ENCODE peak calls at places on chromosomes 4 and X, in five cellular contexts. One of them, this sample, is unnamed.
A peak's percentile ranks its signal among the peaks of the same experiment; 100 is the strongest.

GRCh38 chrX:130539721-130540321 is 138.0 kb downstream of the RBMX2 start:
- DNase-seq in endodermal cell: peak; percentile 72
- DNase-seq in neural progenitor cell: peak; percentile 61
- DNase-seq in transverse colon: peak; percentile 34
- DNase-seq in CD4-positive, alpha-beta memory T cell: peak; percentile 21
- DNase-seq in this sample: peak; percentile 45

GRCh38 chrX:100928660-100929613 is at the start of gene XKRX:
- DNase-seq in endodermal cell: peak; percentile 91
- DNase-seq in neural progenitor cell: peak; percentile 62
- DNase-seq in transverse colon: peak; percentile 71
- DNase-seq in CD4-positive, alpha-beta memory T cell: peak; percentile 15
- DNase-seq in this sample: peak; percentile 21

GRCh38 chrX:109384569-109385174 is 97.2 kb downstream of the GUCY2F start:
- DNase-seq in endodermal cell: no peak
- DNase-seq in neural progenitor cell: peak; percentile 71
- DNase-seq in transverse colon: no peak
- DNase-seq in CD4-positive, alpha-beta memory T cell: no peak
- DNase-seq in this sample: peak; percentile 3

GRCh38 chr4:121256346-121256745 is 92.2 kb upstream of the TNIP3 start:
- DNase-seq in endodermal cell: no peak
- DNase-seq in neural progenitor cell: no peak
- DNase-seq in transverse colon: no peak
- DNase-seq in CD4-positive, alpha-beta memory T cell: peak; percentile 12
- DNase-seq in this sample: no peak

GRCh38 chr4:40763228-40763716 is 13.5 kb downstream of the NSUN7 start:
- DNase-seq in endodermal cell: no peak
- DNase-seq in neural progenitor cell: no peak
- DNase-seq in transverse colon: no peak
- DNase-seq in CD4-positive, alpha-beta memory T cell: no peak
- DNase-seq in this sample: no peak

GRCh38 chr4:76733380-76733779 is 164.6 kb downstream of the SOWAHB start:
- DNase-seq in endodermal cell: peak; percentile 77
- DNase-seq in neural progenitor cell: no peak
- DNase-seq in transverse colon: peak; percentile 52
- DNase-seq in CD4-positive, alpha-beta memory T cell: no peak
- DNase-seq in this sample: no peak

GRCh38 chrX:29299689-29300088 is 712.4 kb downstream of the IL1RAPL1 start:
- DNase-seq in endodermal cell: no peak
- DNase-seq in neural progenitor cell: no peak
- DNase-seq in transverse colon: no peak
- DNase-seq in CD4-positive, alpha-beta memory T cell: no peak
- DNase-seq in this sample: no peak

GRCh38 chr4:15376594-15376993 is 51.2 kb upstream of the C1QTNF7 start:
- DNase-seq in endodermal cell: no peak
- DNase-seq in neural progenitor cell: no peak
- DNase-seq in transverse colon: no peak
- DNase-seq in CD4-positive, alpha-beta memory T cell: no peak
- DNase-seq in this sample: no peak

GRCh38 chr4:139563515-139563914 is 7.5 kb upstream of the SETD7 start:
- DNase-seq in endodermal cell: no peak
- DNase-seq in neural progenitor cell: no peak
- DNase-seq in transverse colon: no peak
- DNase-seq in CD4-positive, alpha-beta memory T cell: no peak
- DNase-seq in this sample: no peak

GRCh38 chr4:13947921-13948320 is 320.4 kb upstream of the BOD1L1 start:
- DNase-seq in endodermal cell: no peak
- DNase-seq in neural progenitor cell: no peak
- DNase-seq in transverse colon: no peak
- DNase-seq in CD4-positive, alpha-beta memory T cell: no peak
- DNase-seq in this sample: no peak

GRCh38 chr4:41213563-41214157 is 682 bp downstream of the APBB2 start:
- DNase-seq in endodermal cell: no peak
- DNase-seq in neural progenitor cell: no peak
- DNase-seq in transverse colon: peak; percentile 30
- DNase-seq in CD4-positive, alpha-beta memory T cell: no peak
- DNase-seq in this sample: no peak

GRCh38 chrX:22922961-22923360 is 76.8 kb upstream of the DDX53 start:
- DNase-seq in endodermal cell: no peak
- DNase-seq in neural progenitor cell: no peak
- DNase-seq in transverse colon: no peak
- DNase-seq in CD4-positive, alpha-beta memory T cell: no peak
- DNase-seq in this sample: no peak

GRCh38 chr4:152408514-152409327 is 127.2 kb downstream of the FBXW7 start:
- DNase-seq in endodermal cell: no peak
- DNase-seq in neural progenitor cell: peak; percentile 63
- DNase-seq in transverse colon: no peak
- DNase-seq in CD4-positive, alpha-beta memory T cell: peak; percentile 38
- DNase-seq in this sample: no peak

GRCh38 chr4:18318682-18319410 is 297.3 kb upstream of the LCORL start:
- DNase-seq in endodermal cell: no peak
- DNase-seq in neural progenitor cell: peak; percentile 15
- DNase-seq in transverse colon: no peak
- DNase-seq in CD4-positive, alpha-beta memory T cell: no peak
- DNase-seq in this sample: peak; percentile 85

GRCh38 chr4:140884431-140885058 is 128.4 kb upstream of the TBC1D9 start:
- DNase-seq in endodermal cell: peak; percentile 87
- DNase-seq in neural progenitor cell: peak; percentile 89
- DNase-seq in transverse colon: peak; percentile 43
- DNase-seq in CD4-positive, alpha-beta memory T cell: no peak
- DNase-seq in this sample: peak; percentile 74

GRCh38 chrX:34859191-34859590 is 83.4 kb upstream of the FAM47B start:
- DNase-seq in endodermal cell: no peak
- DNase-seq in neural progenitor cell: no peak
- DNase-seq in transverse colon: no peak
- DNase-seq in CD4-positive, alpha-beta memory T cell: no peak
- DNase-seq in this sample: no peak

GRCh38 chrX:29762006-29762405 is 453.4 kb upstream of the MAGEB2 start:
- DNase-seq in endodermal cell: no peak
- DNase-seq in neural progenitor cell: peak; percentile 6
- DNase-seq in transverse colon: no peak
- DNase-seq in CD4-positive, alpha-beta memory T cell: no peak
- DNase-seq in this sample: no peak

GRCh38 chrX:69021561-69021960 is 143.7 kb downstream of the PJA1 start:
- DNase-seq in endodermal cell: peak; percentile 29
- DNase-seq in neural progenitor cell: no peak
- DNase-seq in transverse colon: no peak
- DNase-seq in CD4-positive, alpha-beta memory T cell: no peak
- DNase-seq in this sample: no peak

GRCh38 chrX:9486786-9487185 is 21.9 kb downstream of the TBL1X start:
- DNase-seq in endodermal cell: no peak
- DNase-seq in neural progenitor cell: no peak
- DNase-seq in transverse colon: no peak
- DNase-seq in CD4-positive, alpha-beta memory T cell: no peak
- DNase-seq in this sample: no peak

GRCh38 chr4:141244419-141244818 is 23.7 kb downstream of the ZNF330 start:
- DNase-seq in endodermal cell: no peak
- DNase-seq in neural progenitor cell: no peak
- DNase-seq in transverse colon: no peak
- DNase-seq in CD4-positive, alpha-beta memory T cell: no peak
- DNase-seq in this sample: no peak

GRCh38 chrX:109760241-109760921 is 27.3 kb upstream of the ACSL4 start:
- DNase-seq in endodermal cell: no peak
- DNase-seq in neural progenitor cell: no peak
- DNase-seq in transverse colon: no peak
- DNase-seq in CD4-positive, alpha-beta memory T cell: no peak
- DNase-seq in this sample: no peak

GRCh38 chrX:1242901-1243402 is 25.7 kb upstream of the CSF2RA start:
- DNase-seq in endodermal cell: peak; percentile 82
- DNase-seq in neural progenitor cell: no peak
- DNase-seq in transverse colon: no peak
- DNase-seq in CD4-positive, alpha-beta memory T cell: peak; percentile 61
- DNase-seq in this sample: no peak

GRCh38 chrX:109770780-109771179 is 37.7 kb upstream of the ACSL4 start:
- DNase-seq in endodermal cell: no peak
- DNase-seq in neural progenitor cell: no peak
- DNase-seq in transverse colon: no peak
- DNase-seq in CD4-positive, alpha-beta memory T cell: no peak
- DNase-seq in this sample: no peak

GRCh38 chr4:108097990-108098553 is 70.7 kb downstream of the LEF1 start:
- DNase-seq in endodermal cell: no peak
- DNase-seq in neural progenitor cell: no peak
- DNase-seq in transverse colon: no peak
- DNase-seq in CD4-positive, alpha-beta memory T cell: no peak
- DNase-seq in this sample: no peak

GRCh38 chr4:184851200-184851541 is 25.4 kb upstream of the ACSL1 start:
- DNase-seq in endodermal cell: no peak
- DNase-seq in neural progenitor cell: no peak
- DNase-seq in transverse colon: peak; percentile 15
- DNase-seq in CD4-positive, alpha-beta memory T cell: no peak
- DNase-seq in this sample: no peak

GRCh38 chr4:141636077-141636770 is at the start of gene IL15:
- DNase-seq in endodermal cell: peak; percentile 90
- DNase-seq in neural progenitor cell: peak; percentile 48
- DNase-seq in transverse colon: peak; percentile 90
- DNase-seq in CD4-positive, alpha-beta memory T cell: peak; percentile 69
- DNase-seq in this sample: peak; percentile 68

GRCh38 chr4:165994706-165995105 is 121.7 kb downstream of the TLL1 start:
- DNase-seq in endodermal cell: no peak
- DNase-seq in neural progenitor cell: no peak
- DNase-seq in transverse colon: no peak
- DNase-seq in CD4-positive, alpha-beta memory T cell: no peak
- DNase-seq in this sample: no peak

GRCh38 chr4:22412013-22412412 is 103.9 kb downstream of the ADGRA3 start:
- DNase-seq in endodermal cell: no peak
- DNase-seq in neural progenitor cell: no peak
- DNase-seq in transverse colon: no peak
- DNase-seq in CD4-positive, alpha-beta memory T cell: no peak
- DNase-seq in this sample: no peak

GRCh38 chr4:118354913-118355312 is 2.1 kb upstream of the PRSS12 start:
- DNase-seq in endodermal cell: no peak
- DNase-seq in neural progenitor cell: no peak
- DNase-seq in transverse colon: no peak
- DNase-seq in CD4-positive, alpha-beta memory T cell: no peak
- DNase-seq in this sample: no peak

DNA sequence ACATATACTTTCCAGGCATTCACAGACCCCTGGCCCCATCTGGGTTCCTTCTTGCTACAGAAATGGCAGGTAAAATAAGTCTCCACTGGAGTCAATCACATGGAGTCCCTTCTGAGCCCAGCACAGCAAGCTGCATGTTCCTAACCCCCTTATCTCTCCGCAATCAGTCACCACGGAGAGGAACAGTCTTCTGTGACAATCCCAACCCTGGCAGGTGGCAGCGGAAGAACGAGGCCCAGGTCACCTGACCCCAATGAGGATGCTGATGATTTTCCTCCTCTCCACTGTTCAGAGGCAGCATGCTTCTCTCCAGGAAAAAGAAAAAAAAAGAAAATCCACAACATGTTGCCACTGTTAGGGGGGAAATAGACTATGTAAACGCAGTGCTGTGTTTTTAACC is 50.1 kb downstream of the TSPAN5 start:
- DNase-seq in endodermal cell: peak; percentile 56
- DNase-seq in neural progenitor cell: no peak
- DNase-seq in transverse colon: no peak
- DNase-seq in CD4-positive, alpha-beta memory T cell: no peak
- DNase-seq in this sample: peak; percentile 15
- H3K4me1 ChIP-seq in endodermal cell: peaks cover 3% of the 10 kb centered on the region
- H3K4me1 ChIP-seq in neural progenitor cell: peaks cover 57% of the 10 kb centered on the region
- H3K4me1 ChIP-seq in transverse colon: peaks cover 4% of the 10 kb centered on the region
- H3K4me1 ChIP-seq in CD4-positive, alpha-beta memory T cell: peaks cover 67% of the 10 kb centered on the region
- H3K4me1 ChIP-seq in this sample: no peaks in the 10 kb centered on the region

GRCh38 chr4:85722401-85722800 is 247.5 kb downstream of the ARHGAP24 start:
- DNase-seq in endodermal cell: no peak
- DNase-seq in neural progenitor cell: no peak
- DNase-seq in transverse colon: no peak
- DNase-seq in CD4-positive, alpha-beta memory T cell: no peak
- DNase-seq in this sample: no peak

GRCh38 chr4:85722806-85723205 is 247.9 kb downstream of the ARHGAP24 start:
- DNase-seq in endodermal cell: no peak
- DNase-seq in neural progenitor cell: no peak
- DNase-seq in transverse colon: no peak
- DNase-seq in CD4-positive, alpha-beta memory T cell: no peak
- DNase-seq in this sample: no peak

GRCh38 chr4:85726555-85726954 is 251.6 kb downstream of the ARHGAP24 start:
- DNase-seq in endodermal cell: no peak
- DNase-seq in neural progenitor cell: no peak
- DNase-seq in transverse colon: no peak
- DNase-seq in CD4-positive, alpha-beta memory T cell: no peak
- DNase-seq in this sample: no peak

GRCh38 chr4:85725727-85726170 is 250.8 kb downstream of the ARHGAP24 start:
- DNase-seq in endodermal cell: no peak
- DNase-seq in neural progenitor cell: no peak
- DNase-seq in transverse colon: peak; percentile 8
- DNase-seq in CD4-positive, alpha-beta memory T cell: no peak
- DNase-seq in this sample: no peak

GRCh38 chr4:85724801-85725548 is 250.0 kb downstream of the ARHGAP24 start:
- DNase-seq in endodermal cell: no peak
- DNase-seq in neural progenitor cell: no peak
- DNase-seq in transverse colon: no peak
- DNase-seq in CD4-positive, alpha-beta memory T cell: no peak
- DNase-seq in this sample: no peak
- H3K4me3 ChIP-seq in endodermal cell: no peak overlapping the region
- H3K4me3 ChIP-seq in neural progenitor cell: no peak overlapping the region
- H3K4me3 ChIP-seq in transverse colon: no peak overlapping the region
- H3K4me3 ChIP-seq in CD4-positive, alpha-beta memory T cell: no peak overlapping the region
- H3K4me3 ChIP-seq in this sample: no peak overlapping the region

DNA sequence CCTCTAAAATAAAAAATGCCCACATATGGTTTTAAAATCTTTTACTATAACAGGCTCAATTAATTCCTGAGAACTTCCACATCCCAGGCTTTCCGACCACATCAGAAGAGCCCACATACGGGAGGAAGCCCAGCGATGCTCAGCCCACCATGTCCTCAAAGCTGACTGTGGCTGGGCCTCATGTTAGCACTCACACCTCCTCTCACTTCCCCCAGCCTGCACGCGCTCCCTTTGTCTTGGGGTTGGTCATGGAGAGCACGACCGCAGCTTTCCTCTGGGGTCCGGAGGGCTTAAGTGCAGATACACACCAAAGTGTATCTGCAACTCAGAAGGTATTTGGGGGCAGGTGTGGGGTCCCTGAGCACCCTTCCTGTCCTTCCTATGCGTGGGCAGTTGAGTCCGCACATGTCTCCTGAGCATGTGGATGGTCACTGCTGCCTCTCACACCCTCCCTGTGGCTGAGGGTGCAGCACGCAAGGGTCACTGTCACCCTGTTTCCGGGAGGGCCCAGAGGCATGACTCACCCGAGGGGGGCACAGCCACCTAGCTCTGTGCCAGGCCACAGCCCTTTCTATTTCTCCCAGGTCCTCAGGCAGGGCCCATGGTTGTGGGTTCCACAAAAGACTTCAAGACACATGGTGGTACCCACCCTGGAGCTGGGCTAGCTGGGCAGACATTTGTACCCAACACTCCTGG is 21.2 kb downstream of the WDR1 start:
- DNase-seq in endodermal cell: no peak
- DNase-seq in neural progenitor cell: no peak
- DNase-seq in transverse colon: no peak
- DNase-seq in CD4-positive, alpha-beta memory T cell: no peak
- DNase-seq in this sample: no peak
- H3K4me1 ChIP-seq in endodermal cell: no peaks in the 10 kb centered on the region
- H3K4me1 ChIP-seq in neural progenitor cell: peaks cover 24% of the 10 kb centered on the region
- H3K4me1 ChIP-seq in transverse colon: peaks cover 85% of the 10 kb centered on the region
- H3K4me1 ChIP-seq in CD4-positive, alpha-beta memory T cell: peaks cover 97% of the 10 kb centered on the region
- H3K4me1 ChIP-seq in this sample: peaks cover 8% of the 10 kb centered on the region

DNA sequence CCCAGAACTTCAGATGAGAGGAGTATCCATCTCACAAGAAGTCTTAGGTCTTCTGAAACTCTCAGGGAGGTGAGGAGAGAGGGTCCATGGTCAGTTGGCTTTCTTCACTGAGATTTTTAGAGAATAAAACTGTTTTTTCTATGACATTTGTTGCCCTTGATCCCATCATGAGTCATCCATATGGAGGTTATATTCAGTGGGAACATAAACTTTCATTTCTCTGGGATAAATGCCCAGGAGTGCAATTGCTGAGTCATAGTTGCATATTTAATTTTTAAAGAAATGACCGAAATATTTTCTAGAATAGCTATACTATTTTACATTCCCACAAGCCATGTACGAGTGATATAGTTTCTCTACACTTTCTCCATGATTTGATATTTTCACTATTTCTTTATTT is 67.1 kb downstream of the JADE3 start:
- DNase-seq in endodermal cell: no peak
- DNase-seq in neural progenitor cell: no peak
- DNase-seq in transverse colon: no peak
- DNase-seq in CD4-positive, alpha-beta memory T cell: no peak
- DNase-seq in this sample: no peak
- H3K4me3 ChIP-seq in endodermal cell: no peak overlapping the region
- H3K4me3 ChIP-seq in neural progenitor cell: no peak overlapping the region
- H3K4me3 ChIP-seq in transverse colon: no peak overlapping the region
- H3K4me3 ChIP-seq in CD4-positive, alpha-beta memory T cell: no peak overlapping the region
- H3K4me3 ChIP-seq in this sample: no peak overlapping the region

This sample was measured in BE2C.